ENCODE peak calls at places on chromosome 1, in six cellular contexts. One of them, this sample, is unnamed.

GRCh38 chr1:229762891-229763290 is 136.8 kb downstream of the URB2 start:
- DNase-seq in PC-3: no peak
- DNase-seq in IMR-90: no peak
- DNase-seq in nephron progenitor cell: no peak
- DNase-seq in dorsolateral prefrontal cortex: no peak
- DNase-seq in astrocyte: peak
- DNase-seq in this sample: no peak

GRCh38 chr1:30489737-30490389 is 233.5 kb downstream of the MATN1 start:
- DNase-seq in PC-3: no peak
- DNase-seq in IMR-90: no peak
- DNase-seq in nephron progenitor cell: no peak
- DNase-seq in dorsolateral prefrontal cortex: no peak
- DNase-seq in astrocyte: no peak
- DNase-seq in this sample: no peak

GRCh38 chr1:203507227-203507626 is 13.3 kb downstream of the OPTC start:
- DNase-seq in PC-3: no peak
- DNase-seq in IMR-90: peak
- DNase-seq in nephron progenitor cell: no peak
- DNase-seq in dorsolateral prefrontal cortex: no peak
- DNase-seq in astrocyte: no peak
- DNase-seq in this sample: no peak

GRCh38 chr1:114152211-114153050 is 1.2 kb downstream of the SYT6 start:
- DNase-seq in PC-3: peak
- DNase-seq in IMR-90: peak
- DNase-seq in nephron progenitor cell: peak
- DNase-seq in dorsolateral prefrontal cortex: no peak
- DNase-seq in astrocyte: peak
- DNase-seq in this sample: peak

GRCh38 chr1:228306275-228307217 is 98.7 kb downstream of the OBSCN start:
- DNase-seq in PC-3: no peak
- DNase-seq in IMR-90: no peak
- DNase-seq in nephron progenitor cell: no peak
- DNase-seq in dorsolateral prefrontal cortex: no peak
- DNase-seq in astrocyte: no peak
- DNase-seq in this sample: no peak

GRCh38 chr1:36172983-36173382 is 17.0 kb downstream of the MAP7D1 start:
- DNase-seq in PC-3: peak
- DNase-seq in IMR-90: peak
- DNase-seq in nephron progenitor cell: no peak
- DNase-seq in dorsolateral prefrontal cortex: no peak
- DNase-seq in astrocyte: peak
- DNase-seq in this sample: no peak

GRCh38 chr1:15764890-15765289 is 6.3 kb downstream of the FBLIM1 start:
- DNase-seq in PC-3: no peak
- DNase-seq in IMR-90: no peak
- DNase-seq in nephron progenitor cell: no peak
- DNase-seq in dorsolateral prefrontal cortex: no peak
- DNase-seq in astrocyte: no peak
- DNase-seq in this sample: no peak

GRCh38 chr1:242004751-242005495 is 6.0 kb upstream of the MAP1LC3C start:
- DNase-seq in PC-3: peak
- DNase-seq in IMR-90: no peak
- DNase-seq in nephron progenitor cell: no peak
- DNase-seq in dorsolateral prefrontal cortex: no peak
- DNase-seq in astrocyte: peak
- DNase-seq in this sample: no peak

GRCh38 chr1:65343286-65343685 is 33.9 kb downstream of the DNAJC6 start:
- DNase-seq in PC-3: peak
- DNase-seq in IMR-90: peak
- DNase-seq in nephron progenitor cell: no peak
- DNase-seq in dorsolateral prefrontal cortex: no peak
- DNase-seq in astrocyte: no peak
- DNase-seq in this sample: no peak

GRCh38 chr1:27928216-27928954 is 6.4 kb upstream of the SMPDL3B start:
- DNase-seq in PC-3: no peak
- DNase-seq in IMR-90: no peak
- DNase-seq in nephron progenitor cell: no peak
- DNase-seq in dorsolateral prefrontal cortex: no peak
- DNase-seq in astrocyte: peak
- DNase-seq in this sample: no peak
- TF ChIP-seq CTCF in PC-3: no peak
- TF ChIP-seq CTCF in IMR-90: no peak
- TF ChIP-seq CTCF in nephron progenitor cell: no peak
- TF ChIP-seq CTCF in dorsolateral prefrontal cortex: no peak
- TF ChIP-seq CTCF in astrocyte: no peak
- TF ChIP-seq CTCF in this sample: no peak

GRCh38 chr1:155324717-155325595 is 4.3 kb downstream of the RUSC1 start:
- DNase-seq in PC-3: peak
- DNase-seq in IMR-90: peak
- DNase-seq in nephron progenitor cell: peak
- DNase-seq in dorsolateral prefrontal cortex: no peak
- DNase-seq in astrocyte: no peak
- DNase-seq in this sample: peak
- TF ChIP-seq CTCF in PC-3: peak
- TF ChIP-seq CTCF in IMR-90: peak
- TF ChIP-seq CTCF in nephron progenitor cell: peak
- TF ChIP-seq CTCF in dorsolateral prefrontal cortex: peak
- TF ChIP-seq CTCF in astrocyte: peak
- TF ChIP-seq CTCF in this sample: peak

DNA sequence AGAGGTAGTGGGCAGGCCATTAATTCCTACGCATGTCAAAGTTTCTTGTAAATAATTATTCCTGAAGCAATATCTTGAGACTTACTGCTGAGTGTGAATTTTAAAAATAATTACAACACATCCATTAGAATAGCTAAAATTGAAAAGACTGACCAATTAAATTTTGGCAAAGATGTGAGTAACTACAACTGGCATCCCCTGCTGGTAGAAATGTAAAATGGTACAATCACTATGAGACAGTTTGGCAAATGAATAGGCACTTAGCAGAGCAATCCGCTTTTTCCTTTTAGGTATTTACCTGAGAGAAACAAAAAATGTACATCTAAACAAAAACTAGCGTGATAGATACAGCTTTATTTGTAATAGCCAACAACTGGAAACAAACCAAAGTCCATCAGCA is 798.9 kb downstream of the BRINP3 start:
- DNase-seq in PC-3: peak
- DNase-seq in IMR-90: no peak
- DNase-seq in nephron progenitor cell: no peak
- DNase-seq in dorsolateral prefrontal cortex: no peak
- DNase-seq in astrocyte: no peak
- DNase-seq in this sample: no peak
- TF ChIP-seq CTCF in PC-3: peak
- TF ChIP-seq CTCF in IMR-90: peak
- TF ChIP-seq CTCF in nephron progenitor cell: peak
- TF ChIP-seq CTCF in dorsolateral prefrontal cortex: no peak
- TF ChIP-seq CTCF in astrocyte: peak
- TF ChIP-seq CTCF in this sample: no peak

GRCh38 chr1:102191723-102192122 is 195.0 kb upstream of the OLFM3 start:
- DNase-seq in PC-3: peak
- DNase-seq in IMR-90: no peak
- DNase-seq in nephron progenitor cell: peak
- DNase-seq in dorsolateral prefrontal cortex: no peak
- DNase-seq in astrocyte: no peak
- DNase-seq in this sample: no peak
- TF ChIP-seq CTCF in PC-3: peak
- TF ChIP-seq CTCF in IMR-90: peak
- TF ChIP-seq CTCF in nephron progenitor cell: peak
- TF ChIP-seq CTCF in dorsolateral prefrontal cortex: peak
- TF ChIP-seq CTCF in astrocyte: peak
- TF ChIP-seq CTCF in this sample: peak

This sample was measured in progenitor cell of endocrine pancreas.